ENCODE peak calls at places on chromosomes 13 and 19, in seven cellular contexts. K is pancreas, F is right lobe of liver, Y is epithelial cell of esophagus, N is retina, R is DMS153, U is T1000. X is an unnamed sample.

GRCh38 chr19:39297931-39298634 is 1.9 kb downstream of the IFNL1 start:
- DNase-seq in K (no peak), F (no peak), Y (no peak), N (no peak), R (no peak), U (no peak), X (no peak)

GRCh38 chr13:27053235-27053884 is 118.3 kb downstream of the USP12 start:
- DNase-seq in K (no peak), F (no peak), Y (no peak), N (peak; percentile 30), R (no peak), U (no peak), X (no peak)

GRCh38 chr13:67238277-67238859 is 8.2 kb upstream of the PCDH9 start:
- DNase-seq in K (no peak), F (no peak), Y (peak; percentile 39), N (no peak), R (no peak), U (no peak), X (peak; percentile 5)

GRCh38 chr19:40565910-40566495 is 10.7 kb upstream of the SHKBP1 start:
- DNase-seq in K (no peak), F (no peak), Y (no peak), N (no peak), R (no peak), U (no peak), X (no peak)

GRCh38 chr13:99312493-99312883 is 5.3 kb upstream of the GPR183 start:
- DNase-seq in K (peak; percentile 68), F (no peak), Y (peak; percentile 39), N (no peak), R (no peak), U (peak; percentile 41), X (no peak)

GRCh38 chr13:20407759-20408158 is 117.9 kb downstream of the CRYL1 start:
- DNase-seq in K (no peak), F (no peak), Y (no peak), N (no peak), R (no peak), U (no peak), X (no peak)

GRCh38 chr13:49292742-49293498 is 45.2 kb downstream of the CDADC1 start:
- DNase-seq in K (no peak), F (peak; percentile 61), Y (no peak), N (no peak), R (peak; percentile 52), U (no peak), X (no peak)

GRCh38 chr13:99829156-99829555 is 142.4 kb downstream of the ZIC5 start:
- DNase-seq in K (no peak), F (no peak), Y (no peak), N (no peak), R (no peak), U (no peak), X (no peak)

GRCh38 chr19:4369109-4369887 is 25.9 kb downstream of the MPND start:
- DNase-seq in K (no peak), F (peak; percentile 60), Y (peak; percentile 83), N (no peak), R (peak; percentile 26), U (no peak), X (peak; percentile 65)

GRCh38 chr19:13784731-13785452 is 10.4 kb upstream of the ZSWIM4 start:
- DNase-seq in K (peak; percentile 76), F (peak; percentile 77), Y (peak; percentile 65), N (peak; percentile 53), R (no peak), U (no peak), X (peak; percentile 55)

GRCh38 chr19:616276-616675 is 17.1 kb downstream of the POLRMT start:
- DNase-seq in K (no peak), F (peak; percentile 30), Y (no peak), N (no peak), R (no peak), U (no peak), X (no peak)

GRCh38 chr19:16268676-16269319 is 55.8 kb upstream of the KLF2 start:
- DNase-seq in K (no peak), F (no peak), Y (no peak), N (no peak), R (no peak), U (no peak), X (no peak)

GRCh38 chr13:42086582-42086981 is 38.1 kb downstream of the DGKH start:
- DNase-seq in K (no peak), F (no peak), Y (no peak), N (no peak), R (no peak), U (no peak), X (no peak)

GRCh38 chr13:112940236-112940635 is 28.8 kb upstream of the MCF2L start:
- DNase-seq in K (no peak), F (peak; percentile 39), Y (no peak), N (peak; percentile 67), R (no peak), U (no peak), X (no peak)

GRCh38 chr19:49613374-49613773 is 22.4 kb downstream of the PRR12 start:
- DNase-seq in K (no peak), F (no peak), Y (peak; percentile 28), N (no peak), R (no peak), U (no peak), X (no peak)

GRCh38 chr19:54069482-54069881 is 5.8 kb upstream of the VSTM1 start:
- DNase-seq in K (no peak), F (no peak), Y (no peak), N (no peak), R (no peak), U (no peak), X (no peak)

GRCh38 chr19:7985481-7985911 is 19.9 kb downstream of the ELAVL1 start:
- DNase-seq in K (no peak), F (no peak), Y (no peak), N (no peak), R (no peak), U (no peak), X (no peak)

GRCh38 chr13:101773062-101773461 is 320.6 kb downstream of the ITGBL1 start:
- DNase-seq in K (no peak), F (no peak), Y (peak; percentile 32), N (no peak), R (no peak), U (no peak), X (no peak)

GRCh38 chr19:34134190-34135032 is 37.9 kb upstream of the LSM14A start:
- DNase-seq in K (peak; percentile 88), F (peak; percentile 97), Y (peak; percentile 74), N (peak; percentile 94), R (peak; percentile 52), U (peak; percentile 55), X (peak; percentile 81)

GRCh38 chr13:22926176-22927007 is 254.4 kb upstream of the SGCG start:
- DNase-seq in K (peak; percentile 44), F (no peak), Y (peak; percentile 36), N (peak; percentile 85), R (no peak), U (no peak), X (no peak)

GRCh38 chr13:53121131-53121773 is 92.6 kb downstream of the OLFM4 start:
- DNase-seq in K (no peak), F (no peak), Y (no peak), N (no peak), R (no peak), U (no peak), X (no peak)

GRCh38 chr19:9323557-9323918 is 441 bp upstream of the ZNF559 start:
- DNase-seq in K (peak; percentile 58), F (peak; percentile 65), Y (peak; percentile 71), N (no peak), R (peak; percentile 67), U (peak; percentile 65), X (peak; percentile 44)

GRCh38 chr19:19538077-19538764 is at the start of gene CILP2:
- DNase-seq in K (no peak), F (peak; percentile 45), Y (no peak), N (peak; percentile 77), R (no peak), U (no peak), X (peak; percentile 69)

GRCh38 chr19:2355168-2356035 is 4.7 kb upstream of the TMPRSS9 start:
- DNase-seq in K (no peak), F (no peak), Y (no peak), N (no peak), R (no peak), U (no peak), X (no peak)

GRCh38 chr13:39336964-39337363 is 266.0 kb downstream of the LHFPL6 start:
- DNase-seq in K (no peak), F (no peak), Y (no peak), N (no peak), R (no peak), U (no peak), X (no peak)

GRCh38 chr13:89740994-89741678 is 1606.4 kb upstream of the MIR17HG start:
- DNase-seq in K (no peak), F (no peak), Y (no peak), N (no peak), R (no peak), U (no peak), X (no peak)

GRCh38 chr13:65260938-65261880 is 1968.9 kb downstream of the PCDH9 start:
- DNase-seq in K (no peak), F (no peak), Y (no peak), N (no peak), R (no peak), U (no peak), X (no peak)

GRCh38 chr13:67296511-67296910 is 66.4 kb upstream of the PCDH9 start:
- DNase-seq in K (no peak), F (no peak), Y (peak; percentile 59), N (no peak), R (no peak), U (no peak), X (no peak)

GRCh38 chr19:10001899-10002298 is 8.4 kb downstream of the COL5A3 start:
- DNase-seq in K (no peak), F (peak; percentile 91), Y (no peak), N (no peak), R (no peak), U (no peak), X (no peak)

GRCh38 chr19:45878043-45878794 is 7.7 kb downstream of the IRF2BP1 start:
- DNase-seq in K (peak; percentile 88), F (peak; percentile 95), Y (no peak), N (no peak), R (no peak), U (no peak), X (no peak)

GRCh38 chr13:29815336-29815735 is 35.1 kb downstream of the UBL3 start:
- DNase-seq in K (no peak), F (no peak), Y (no peak), N (no peak), R (no peak), U (no peak), X (no peak)

GRCh38 chr19:18366027-18366435 is 19.9 kb upstream of the GDF15 start:
- DNase-seq in K (no peak), F (no peak), Y (peak; percentile 78), N (no peak), R (no peak), U (no peak), X (no peak)

GRCh38 chr13:80469841-80470378 is 129.0 kb upstream of the SPRY2 start:
- DNase-seq in K (no peak), F (no peak), Y (peak; percentile 83), N (no peak), R (no peak), U (no peak), X (peak; percentile 73)